ENCODE peak calls at places on chromosome 21, in six cellular contexts. One of them, this sample, is unnamed.
A peak's percentile ranks its signal among the peaks of the same experiment; 100 is the strongest.

GRCh38 chr21:45607922-45608295 is 35.6 kb upstream of the PCBP3 start:
- DNase-seq in pancreas: no peak
- DNase-seq in progenitor cell of endocrine pancreas: no peak
- DNase-seq in Caco-2: no peak
- DNase-seq in CD8-positive, alpha-beta T cell: peak; percentile 2
- DNase-seq in nephron progenitor cell: no peak
- DNase-seq in this sample: no peak

GRCh38 chr21:30646904-30647303 is 4.2 kb downstream of the KRTAP20-3 start:
- DNase-seq in CD8-positive, alpha-beta T cell: no peak
- DNase-seq in nephron progenitor cell: no peak
- DNase-seq in Caco-2: no peak
- DNase-seq in pancreas: no peak
- DNase-seq in progenitor cell of endocrine pancreas: no peak
- DNase-seq in this sample: no peak

GRCh38 chr21:46634966-46635323 is 529 bp upstream of the PRMT2 start:
- DNase-seq in CD8-positive, alpha-beta T cell: no peak
- DNase-seq in progenitor cell of endocrine pancreas: no peak
- DNase-seq in pancreas: no peak
- DNase-seq in nephron progenitor cell: no peak
- DNase-seq in Caco-2: peak; percentile 78
- DNase-seq in this sample: no peak

GRCh38 chr21:18369115-18369514 is 34.5 kb downstream of the TMPRSS15 start:
- DNase-seq in Caco-2: no peak
- DNase-seq in progenitor cell of endocrine pancreas: no peak
- DNase-seq in nephron progenitor cell: no peak
- DNase-seq in pancreas: no peak
- DNase-seq in CD8-positive, alpha-beta T cell: no peak
- DNase-seq in this sample: no peak

GRCh38 chr21:46607605-46608004 is 2.7 kb upstream of the S100B start:
- DNase-seq in Caco-2: no peak
- DNase-seq in nephron progenitor cell: no peak
- DNase-seq in pancreas: no peak
- DNase-seq in CD8-positive, alpha-beta T cell: no peak
- DNase-seq in progenitor cell of endocrine pancreas: no peak
- DNase-seq in this sample: no peak

GRCh38 chr21:20856926-20857325 is 141.3 kb upstream of the NCAM2 start:
- DNase-seq in nephron progenitor cell: no peak
- DNase-seq in CD8-positive, alpha-beta T cell: no peak
- DNase-seq in pancreas: no peak
- DNase-seq in progenitor cell of endocrine pancreas: no peak
- DNase-seq in Caco-2: peak; percentile 50
- DNase-seq in this sample: no peak

GRCh38 chr21:20999567-21000169 is 1.5 kb downstream of the NCAM2 start:
- DNase-seq in nephron progenitor cell: peak; percentile 56
- DNase-seq in progenitor cell of endocrine pancreas: no peak
- DNase-seq in Caco-2: no peak
- DNase-seq in pancreas: no peak
- DNase-seq in CD8-positive, alpha-beta T cell: peak; percentile 36
- DNase-seq in this sample: peak; percentile 20

GRCh38 chr21:9759972-9760371 is 761.4 kb upstream of the TPTE start:
- DNase-seq in pancreas: no peak
- DNase-seq in CD8-positive, alpha-beta T cell: no peak
- DNase-seq in progenitor cell of endocrine pancreas: no peak
- DNase-seq in nephron progenitor cell: no peak
- DNase-seq in Caco-2: no peak
- DNase-seq in this sample: no peak

GRCh38 chr21:36408568-36408967 is 23.4 kb downstream of the CHAF1B start:
- DNase-seq in progenitor cell of endocrine pancreas: no peak
- DNase-seq in Caco-2: no peak
- DNase-seq in nephron progenitor cell: no peak
- DNase-seq in CD8-positive, alpha-beta T cell: no peak
- DNase-seq in pancreas: no peak
- DNase-seq in this sample: no peak

GRCh38 chr21:45256021-45256911 is 31.4 kb downstream of the POFUT2 start:
- DNase-seq in Caco-2: no peak
- DNase-seq in nephron progenitor cell: no peak
- DNase-seq in progenitor cell of endocrine pancreas: peak; percentile 9
- DNase-seq in CD8-positive, alpha-beta T cell: no peak
- DNase-seq in pancreas: no peak
- DNase-seq in this sample: no peak

DNA sequence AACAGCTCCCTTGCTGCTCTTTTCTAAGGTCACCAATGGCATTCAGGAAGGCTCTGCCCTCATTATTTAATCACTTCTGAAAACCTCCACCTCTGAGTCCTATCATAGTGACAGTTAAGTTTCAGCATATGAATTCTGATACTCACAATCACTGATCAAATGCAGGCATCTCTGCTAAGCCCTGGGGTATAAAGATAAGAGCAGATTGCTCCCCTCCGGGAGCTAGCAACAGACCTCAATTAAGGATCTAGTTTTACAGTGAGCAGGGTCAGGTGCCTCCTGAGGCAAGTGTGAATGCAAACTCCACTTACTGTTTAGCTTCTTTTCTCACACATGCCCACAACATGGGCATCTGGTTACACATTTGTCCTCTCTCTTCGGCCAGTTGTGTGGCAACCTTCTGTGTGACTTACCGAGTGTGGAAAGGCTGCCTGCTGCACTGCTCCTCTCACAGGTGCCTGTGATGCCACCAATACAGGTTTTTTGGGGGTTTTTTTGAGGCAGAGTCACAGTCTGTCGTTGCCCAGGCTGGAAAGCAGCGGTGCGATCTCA is 15.0 kb downstream of the IL10RB start:
- DNase-seq in CD8-positive, alpha-beta T cell: no peak
- DNase-seq in progenitor cell of endocrine pancreas: no peak
- DNase-seq in nephron progenitor cell: no peak
- DNase-seq in Caco-2: no peak
- DNase-seq in pancreas: no peak
- DNase-seq in this sample: no peak
- TF ChIP-seq CTCF in CD8-positive, alpha-beta T cell: no peak
- TF ChIP-seq CTCF in progenitor cell of endocrine pancreas: no peak
- TF ChIP-seq CTCF in nephron progenitor cell: no peak
- TF ChIP-seq CTCF in Caco-2: no peak
- TF ChIP-seq CTCF in pancreas: no peak
- TF ChIP-seq CTCF in this sample: no peak

DNA sequence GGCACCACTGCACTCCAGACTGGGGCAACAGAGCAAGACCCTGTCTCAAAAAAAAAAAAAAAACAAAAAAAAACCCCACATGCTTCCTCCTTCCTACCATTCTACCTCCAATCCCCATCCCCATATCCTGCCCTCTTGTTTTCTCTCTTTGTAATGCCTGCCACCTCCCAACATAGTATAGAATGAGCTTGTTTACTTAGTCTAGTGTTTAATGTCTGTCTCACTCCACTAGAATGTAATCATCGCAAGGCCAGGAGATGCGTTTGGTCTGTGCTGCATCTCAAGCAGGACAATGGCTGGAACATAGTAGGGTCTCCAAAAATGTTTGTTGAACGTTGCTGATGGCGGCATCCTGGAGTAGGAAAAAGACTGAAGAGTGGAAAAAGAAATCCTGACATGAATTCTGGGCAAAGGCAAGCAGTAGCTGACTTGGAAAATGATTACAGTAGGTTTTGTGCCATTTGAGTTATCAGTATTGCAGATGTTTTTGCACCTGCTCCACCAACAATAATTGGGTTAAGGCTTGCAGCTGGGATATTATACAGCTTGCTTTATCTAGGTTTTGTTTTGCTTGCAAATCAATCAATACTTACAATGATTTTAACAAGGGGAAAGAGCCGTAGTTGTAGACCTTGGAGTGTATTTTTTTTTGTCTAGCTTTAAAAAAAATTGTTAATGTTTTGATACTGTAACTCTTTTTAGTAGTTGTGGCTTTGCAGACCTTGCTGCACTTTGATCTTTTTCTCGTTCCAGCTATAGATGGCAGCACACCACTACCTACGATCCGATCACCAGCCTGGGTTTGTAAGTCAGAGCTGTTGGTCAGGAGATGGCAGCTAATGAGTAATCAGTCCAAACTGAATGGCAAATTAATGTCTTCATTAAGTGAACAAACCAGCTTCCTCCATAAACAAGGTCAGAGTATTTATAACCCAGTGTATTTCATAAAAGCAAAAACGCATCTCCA is 62.4 kb downstream of the BACH1 start:
- DNase-seq in pancreas: no peak
- DNase-seq in nephron progenitor cell: no peak
- DNase-seq in Caco-2: peak; percentile 45
- DNase-seq in CD8-positive, alpha-beta T cell: no peak
- DNase-seq in progenitor cell of endocrine pancreas: no peak
- DNase-seq in this sample: no peak
- TF ChIP-seq CTCF in pancreas: no peak
- TF ChIP-seq CTCF in nephron progenitor cell: no peak
- TF ChIP-seq CTCF in Caco-2: peak; percentile 44
- TF ChIP-seq CTCF in CD8-positive, alpha-beta T cell: peak; percentile 38
- TF ChIP-seq CTCF in progenitor cell of endocrine pancreas: peak; percentile 42
- TF ChIP-seq CTCF in this sample: no peak

DNA sequence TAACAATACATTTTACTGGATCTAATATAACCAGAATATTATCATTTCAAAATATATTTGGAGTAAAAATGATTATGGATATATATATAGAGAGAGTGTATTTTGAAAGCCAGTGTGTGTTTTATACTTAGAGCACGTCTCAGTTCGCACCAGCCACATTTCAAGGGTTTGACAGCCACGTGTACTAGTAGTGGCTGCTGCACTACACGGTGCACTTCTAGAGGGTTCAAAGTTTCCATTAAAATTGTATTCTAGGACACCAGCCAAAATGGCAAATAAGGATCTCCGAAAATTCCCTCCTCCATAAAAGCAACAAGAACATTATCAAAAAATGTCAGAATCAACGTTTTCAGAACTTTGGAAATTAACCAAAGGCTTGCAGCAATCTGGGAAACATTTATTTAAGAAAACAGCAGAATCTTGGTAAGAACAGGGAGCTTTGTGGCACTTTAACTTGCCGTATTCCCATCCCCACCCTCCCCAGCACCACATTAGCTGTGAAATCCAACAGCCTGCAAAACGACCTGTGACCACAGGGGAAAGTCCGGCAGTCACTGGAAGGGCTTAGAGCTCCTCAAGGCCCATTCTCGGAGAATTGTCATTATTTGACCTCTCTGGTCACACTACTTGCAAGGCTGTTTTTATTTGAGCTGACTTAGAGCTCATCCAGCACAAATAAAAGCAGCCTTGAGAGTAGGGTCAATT is 33.5 kb upstream of the MRPS6 start:
- DNase-seq in Caco-2: no peak
- DNase-seq in CD8-positive, alpha-beta T cell: no peak
- DNase-seq in pancreas: no peak
- DNase-seq in nephron progenitor cell: no peak
- DNase-seq in progenitor cell of endocrine pancreas: no peak
- DNase-seq in this sample: no peak
- TF ChIP-seq CTCF in Caco-2: no peak
- TF ChIP-seq CTCF in CD8-positive, alpha-beta T cell: no peak
- TF ChIP-seq CTCF in pancreas: no peak
- TF ChIP-seq CTCF in nephron progenitor cell: no peak
- TF ChIP-seq CTCF in progenitor cell of endocrine pancreas: peak; percentile 18
- TF ChIP-seq CTCF in this sample: no peak

GRCh38 chr21:42143111-42143510 is 72.0 kb downstream of the UMODL1 start:
- DNase-seq in nephron progenitor cell: no peak
- DNase-seq in Caco-2: no peak
- DNase-seq in progenitor cell of endocrine pancreas: no peak
- DNase-seq in pancreas: no peak
- DNase-seq in CD8-positive, alpha-beta T cell: no peak
- DNase-seq in this sample: no peak
- TF ChIP-seq CTCF in nephron progenitor cell: no peak
- TF ChIP-seq CTCF in Caco-2: no peak
- TF ChIP-seq CTCF in progenitor cell of endocrine pancreas: no peak
- TF ChIP-seq CTCF in pancreas: no peak
- TF ChIP-seq CTCF in CD8-positive, alpha-beta T cell: no peak
- TF ChIP-seq CTCF in this sample: no peak

DNA sequence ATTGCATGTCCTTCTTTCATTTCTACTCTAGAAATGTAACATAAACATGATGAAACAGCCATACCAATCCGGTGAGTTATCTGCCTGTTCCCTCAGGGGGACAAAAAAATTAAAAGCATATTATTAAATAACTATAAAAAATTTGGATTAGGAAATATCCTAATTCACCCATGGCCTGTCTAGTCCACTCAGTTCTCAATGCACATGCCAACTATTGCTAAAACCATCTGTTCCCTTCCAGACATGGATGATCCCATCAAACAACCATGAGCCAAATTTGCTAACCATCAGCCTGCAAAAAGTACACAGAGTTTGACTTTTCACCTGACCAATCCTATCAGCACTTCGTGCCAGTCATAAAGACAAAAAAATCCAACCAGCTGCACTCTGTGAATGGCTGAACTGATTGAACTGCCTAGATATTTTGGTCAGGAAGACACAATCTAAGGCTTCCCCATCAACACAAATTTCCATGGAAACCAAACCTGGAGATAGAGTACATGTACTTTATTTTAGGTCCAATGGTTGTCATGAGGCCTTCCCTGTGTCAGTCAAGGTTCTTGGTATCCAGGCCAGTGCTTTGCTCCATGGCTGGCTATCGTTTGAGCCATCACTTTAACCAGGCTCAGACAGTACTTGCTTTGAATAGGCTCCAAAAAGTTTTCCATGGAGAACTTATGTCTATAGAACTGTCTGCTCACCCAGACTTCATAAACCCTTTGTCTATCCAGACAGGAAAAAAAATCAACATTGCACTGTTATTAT is 570.8 kb downstream of the LTN1 start:
- DNase-seq in progenitor cell of endocrine pancreas: no peak
- DNase-seq in Caco-2: no peak
- DNase-seq in pancreas: no peak
- DNase-seq in nephron progenitor cell: no peak
- DNase-seq in CD8-positive, alpha-beta T cell: no peak
- DNase-seq in this sample: no peak
- TF ChIP-seq CTCF in progenitor cell of endocrine pancreas: no peak
- TF ChIP-seq CTCF in Caco-2: no peak
- TF ChIP-seq CTCF in pancreas: no peak
- TF ChIP-seq CTCF in nephron progenitor cell: no peak
- TF ChIP-seq CTCF in CD8-positive, alpha-beta T cell: no peak
- TF ChIP-seq CTCF in this sample: no peak

GRCh38 chr21:38409907-38410306 is 88.4 kb downstream of the ERG start:
- DNase-seq in CD8-positive, alpha-beta T cell: no peak
- DNase-seq in Caco-2: no peak
- DNase-seq in progenitor cell of endocrine pancreas: no peak
- DNase-seq in pancreas: no peak
- DNase-seq in nephron progenitor cell: no peak
- DNase-seq in this sample: no peak
- TF ChIP-seq CTCF in CD8-positive, alpha-beta T cell: no peak
- TF ChIP-seq CTCF in Caco-2: no peak
- TF ChIP-seq CTCF in progenitor cell of endocrine pancreas: no peak
- TF ChIP-seq CTCF in pancreas: no peak
- TF ChIP-seq CTCF in nephron progenitor cell: no peak
- TF ChIP-seq CTCF in this sample: no peak